ENCODE peak calls at places on chromosome 9, in four cellular contexts. V is GM10248; I is activated CD4-positive, alpha-beta T cell treated with anti-CD3 and anti-CD28 coated beads, Interleukin-2, amount 50 U/mL, for 24 hours; S is heart right ventricle. T is an unnamed sample.

GRCh38 chr9:131029574-131029952 is 20.6 kb downstream of the LAMC3 start:
- DNase-seq in I (no peak), V (no peak), S (no peak), T (no peak)

GRCh38 chr9:106860731-106861584 is 2.0 kb upstream of the ZNF462 start:
- DNase-seq in I (no peak), V (no peak), S (peak; percentile 32), T (no peak)

GRCh38 chr9:128292009-128292408 is 15.9 kb downstream of the SWI5 start:
- DNase-seq in V (no peak), S (no peak), I (no peak), T (no peak)

GRCh38 chr9:26148128-26148527 is 469.9 kb upstream of the TUSC1 start:
- DNase-seq in I (no peak), S (no peak), V (no peak), T (no peak)

GRCh38 chr9:104992696-104993095 is 64.7 kb upstream of the ABCA1 start:
- DNase-seq in V (no peak), S (no peak), I (no peak), T (no peak)

GRCh38 chr9:2621678-2622360 is at the start of gene VLDLR:
- DNase-seq in V (peak; percentile 57), I (no peak), S (peak; percentile 52), T (peak; percentile 38)

GRCh38 chr9:35758475-35759050 is 4.5 kb upstream of the MSMP start:
- DNase-seq in I (no peak), S (no peak), V (no peak), T (no peak)

GRCh38 chr9:79129865-79130480 is 441.8 kb upstream of the TLE4 start:
- DNase-seq in V (no peak), S (peak; percentile 35), I (no peak), T (peak; percentile 7)

GRCh38 chr9:37399336-37399735 is 23.2 kb upstream of the GRHPR start:
- DNase-seq in I (no peak), S (no peak), V (no peak), T (no peak)

GRCh38 chr9:129191234-129191633 is 13.2 kb upstream of the IER5L start:
- DNase-seq in S (no peak), I (no peak), V (no peak), T (no peak)

GRCh38 chr9:137240321-137240840 is 706 bp upstream of the TUBB4B start:
- DNase-seq in V (peak; percentile 66), S (peak; percentile 79), I (peak; percentile 54), T (peak; percentile 62)

GRCh38 chr9:96061293-96061987 is 185.9 kb downstream of the ERCC6L2 start:
- DNase-seq in V (peak; percentile 45), S (peak; percentile 43), I (peak; percentile 48), T (no peak)

GRCh38 chr9:117707561-117707960 is 3.4 kb downstream of the TLR4 start:
- DNase-seq in S (no peak), I (no peak), V (no peak), T (no peak)

GRCh38 chr9:89179920-89180667 is 1.5 kb upstream of the SHC3 start:
- DNase-seq in V (no peak), S (peak; percentile 85), I (peak; percentile 44), T (peak; percentile 25)